ENCODE peak calls at places on chromosomes 16 and 17, in eight cellular contexts. Y, V, Z, E, A, B, O and K are unnamed samples.

GRCh38 chr17:73855933-73856332 is 211.7 kb upstream of the SDK2 start:
- DNase-seq in Y (no peak), V (peak), Z (no peak), E (no peak), A (no peak), B (no peak), O (no peak), K (no peak)

GRCh38 chr17:81170727-81171494 is 4.9 kb upstream of the AATK start:
- DNase-seq in Y (no peak), V (no peak), Z (no peak), E (no peak), A (no peak), B (no peak), O (no peak), K (no peak)

GRCh38 chr16:30778549-30779244 is 8.3 kb downstream of the ZNF629 start:
- DNase-seq in Y (no peak), V (no peak), Z (no peak), E (no peak), A (no peak), B (no peak), O (no peak), K (peak)

GRCh38 chr17:83113381-83113780 is 34.0 kb downstream of the METRNL start:
- DNase-seq in Y (no peak), V (no peak), Z (no peak), E (no peak), A (no peak), B (no peak), O (no peak), K (no peak)

GRCh38 chr16:13909872-13910303 is 10.1 kb upstream of the ERCC4 start:
- DNase-seq in Y (peak), V (peak), Z (no peak), E (no peak), A (no peak), B (no peak), O (no peak), K (no peak)

GRCh38 chr17:50206604-50207293 is 5.3 kb upstream of the COL1A1 start:
- DNase-seq in Y (no peak), V (peak), Z (no peak), E (no peak), A (peak), B (no peak), O (no peak), K (peak)

GRCh38 chr16:66832190-66832589 is 1.4 kb upstream of the NAE1 start:
- DNase-seq in Y (no peak), V (no peak), Z (no peak), E (no peak), A (no peak), B (no peak), O (no peak), K (no peak)

GRCh38 chr17:80270836-80271235 is 10.2 kb downstream of the RNF213 start:
- DNase-seq in Y (no peak), V (no peak), Z (no peak), E (no peak), A (peak), B (no peak), O (no peak), K (peak)

GRCh38 chr16:29992371-29992967 is 2.9 kb downstream of the HIRIP3 start:
- DNase-seq in Y (no peak), V (no peak), Z (no peak), E (no peak), A (no peak), B (no peak), O (no peak), K (no peak)

GRCh38 chr16:53884748-53885147 is 180.8 kb downstream of the FTO start:
- DNase-seq in Y (no peak), V (peak), Z (no peak), E (no peak), A (no peak), B (no peak), O (no peak), K (no peak)

GRCh38 chr17:74454197-74455024 is 12.0 kb upstream of the CD300A start:
- DNase-seq in Y (peak), V (peak), Z (no peak), E (no peak), A (peak), B (no peak), O (peak), K (peak)

GRCh38 chr17:3683054-3683511 is 12.9 kb downstream of the P2RX5 start:
- DNase-seq in Y (no peak), V (no peak), Z (no peak), E (no peak), A (peak), B (peak), O (no peak), K (peak)

GRCh38 chr16:8565498-8565897 is 24.8 kb downstream of the TMEM114 start:
- DNase-seq in Y (no peak), V (no peak), Z (no peak), E (no peak), A (peak), B (no peak), O (no peak), K (peak)

GRCh38 chr17:17494499-17495447 is 1.4 kb downstream of the RASD1 start:
- DNase-seq in Y (no peak), V (peak), Z (no peak), E (no peak), A (peak), B (no peak), O (peak), K (peak)

GRCh38 chr17:77454560-77455095 is 313.9 kb downstream of the SEC14L1 start:
- DNase-seq in Y (no peak), V (no peak), Z (no peak), E (no peak), A (peak), B (no peak), O (no peak), K (no peak)

GRCh38 chr17:64240741-64241347 is 22.2 kb downstream of the TEX2 start:
- DNase-seq in Y (peak), V (peak), Z (peak), E (no peak), A (no peak), B (no peak), O (no peak), K (no peak)

GRCh38 chr17:11278984-11279270 is 37.9 kb downstream of the SHISA6 start:
- DNase-seq in Y (no peak), V (no peak), Z (no peak), E (no peak), A (no peak), B (no peak), O (no peak), K (no peak)
- TF ChIP-seq CTCF in Y (no peak), V (no peak), Z (no peak), E (no peak), A (no peak), B (no peak), O (no peak), K (no peak)

DNA sequence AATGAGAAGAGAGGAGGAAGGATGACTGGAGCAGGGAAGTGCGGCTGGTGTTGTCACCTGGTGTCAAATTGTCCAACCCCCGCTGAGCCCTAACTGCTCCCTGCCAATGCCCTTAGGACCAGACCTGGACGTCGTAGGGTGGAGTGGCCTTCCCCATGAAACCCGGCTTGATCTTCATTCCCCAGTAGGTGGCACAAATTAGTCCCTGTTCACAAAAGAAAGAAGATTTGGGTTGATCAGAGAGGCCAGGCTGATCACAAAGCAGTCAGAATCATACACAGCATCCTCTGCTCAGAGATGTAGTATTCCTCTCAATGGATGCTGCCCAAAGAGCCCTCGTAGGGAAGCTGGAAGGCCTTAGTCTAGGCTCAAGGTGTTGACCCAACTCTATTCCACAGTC is 60.2 kb downstream of the ACSM1 start:
- DNase-seq in Y (no peak), V (no peak), Z (no peak), E (no peak), A (no peak), B (no peak), O (no peak), K (no peak)
- TF ChIP-seq CTCF in Y (no peak), V (no peak), Z (no peak), E (no peak), A (no peak), B (no peak), O (no peak), K (no peak)

DNA sequence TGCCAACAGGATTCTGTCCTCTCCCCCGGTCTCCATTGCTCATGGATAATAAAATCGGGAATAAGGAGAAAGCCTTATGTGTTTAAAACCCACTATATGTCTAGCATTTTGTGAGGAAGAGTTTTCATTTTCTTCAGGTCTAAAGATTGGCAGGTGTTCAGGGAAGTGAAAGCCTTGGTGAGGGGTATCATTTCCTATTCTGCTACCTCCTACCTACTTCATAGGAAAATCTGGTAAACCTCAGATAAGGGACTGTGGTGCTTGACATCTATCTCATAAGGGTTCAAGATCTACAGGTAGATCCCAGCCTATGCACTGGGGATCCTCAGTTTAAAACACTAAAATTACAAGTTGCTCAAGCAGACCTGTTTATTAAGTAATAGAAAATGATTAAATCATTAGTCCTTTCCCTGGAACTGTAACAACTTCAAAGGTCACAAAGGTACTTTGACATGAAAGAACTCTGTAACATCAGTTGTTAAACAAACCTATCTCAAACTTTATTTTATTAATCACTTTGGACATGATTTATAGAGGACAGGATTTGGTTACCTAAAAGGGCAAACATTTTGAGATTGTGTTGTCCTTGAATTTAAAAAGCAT is 6.5 kb downstream of the MOSMO start:
- DNase-seq in Y (no peak), V (no peak), Z (no peak), E (no peak), A (no peak), B (no peak), O (no peak), K (no peak)
- TF ChIP-seq CTCF in Y (no peak), V (no peak), Z (no peak), E (no peak), A (no peak), B (no peak), O (no peak), K (no peak)

DNA sequence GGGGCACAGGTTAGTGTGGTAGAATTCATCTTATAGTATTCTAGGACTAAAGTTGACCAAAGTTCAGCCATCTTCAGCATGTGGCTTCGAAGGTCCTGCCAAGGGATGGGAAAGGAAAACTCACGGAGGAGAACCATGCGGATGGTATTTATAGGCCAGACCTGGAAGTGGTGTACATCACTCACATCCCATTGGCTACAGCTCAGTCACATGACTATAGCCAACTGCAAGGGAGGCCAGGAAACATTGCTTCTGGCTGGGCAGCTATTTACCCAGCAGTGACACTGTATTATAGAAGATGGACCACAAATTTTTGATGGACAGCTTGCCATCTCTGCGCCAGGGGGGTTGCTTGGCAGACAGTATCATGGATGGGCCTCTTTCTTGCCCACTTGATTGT is 35.7 kb upstream of the COQ7 start:
- DNase-seq in Y (no peak), V (no peak), Z (no peak), E (no peak), A (no peak), B (no peak), O (no peak), K (no peak)
- TF ChIP-seq CTCF in Y (no peak), V (no peak), Z (no peak), E (no peak), A (no peak), B (no peak), O (no peak), K (no peak)

GRCh38 chr16:64481497-64481896 is 640.4 kb downstream of the CDH11 start:
- DNase-seq in Y (no peak), V (no peak), Z (no peak), E (no peak), A (no peak), B (no peak), O (no peak), K (no peak)

GRCh38 chr16:64478258-64478906 is 643.5 kb downstream of the CDH11 start:
- DNase-seq in Y (no peak), V (peak), Z (peak), E (no peak), A (no peak), B (no peak), O (no peak), K (no peak)

GRCh38 chr16:64469906-64470702 is 651.8 kb downstream of the CDH11 start:
- DNase-seq in Y (no peak), V (no peak), Z (no peak), E (no peak), A (no peak), B (no peak), O (no peak), K (no peak)

GRCh38 chr16:64470916-64471315 is 650.9 kb downstream of the CDH11 start:
- DNase-seq in Y (no peak), V (no peak), Z (no peak), E (no peak), A (no peak), B (no peak), O (no peak), K (no peak)

GRCh38 chr16:64475627-64476351 is 646.1 kb downstream of the CDH11 start:
- DNase-seq in Y (no peak), V (peak), Z (no peak), E (no peak), A (no peak), B (no peak), O (no peak), K (no peak)
- TF ChIP-seq CTCF in Y (no peak), V (no peak), Z (no peak), E (no peak), A (no peak), B (no peak), O (no peak), K (no peak)

GRCh38 chr17:22507823-22508222 is 815.5 kb downstream of the KCNJ18 start:
- DNase-seq in Y (no peak), V (no peak), Z (no peak), E (no peak), A (peak), B (no peak), O (no peak), K (no peak)
- TF ChIP-seq CTCF in Y (no peak), V (no peak), Z (no peak), E (no peak), A (no peak), B (no peak), O (no peak), K (no peak)

DNA sequence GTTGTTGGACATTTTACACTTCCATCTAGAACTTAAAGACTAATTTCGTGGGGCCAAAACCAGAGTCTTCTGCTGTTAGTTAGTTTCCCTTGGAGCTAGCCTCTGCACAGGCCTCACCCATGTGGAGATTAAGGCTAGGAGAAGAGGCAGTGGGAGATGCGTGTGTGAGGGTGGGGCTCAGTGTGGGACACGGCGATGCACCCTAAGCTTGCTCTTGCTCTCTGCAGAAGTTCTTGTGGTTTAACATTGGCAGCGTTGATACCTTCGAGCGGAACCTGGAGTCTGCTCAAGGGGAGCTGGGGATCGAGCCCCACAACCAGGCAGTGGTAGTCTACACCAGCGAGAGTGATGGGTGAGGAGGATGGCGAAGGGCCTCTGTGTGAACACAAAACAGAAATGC is 34.0 kb downstream of the DBNDD1 start:
- DNase-seq in Y (no peak), V (no peak), Z (no peak), E (no peak), A (no peak), B (no peak), O (no peak), K (no peak)
- TF ChIP-seq CTCF in Y (no peak), V (no peak), Z (no peak), E (no peak), A (no peak), B (no peak), O (no peak), K (no peak)

GRCh38 chr17:68019675-68020450 is 15.7 kb upstream of the KPNA2 start:
- DNase-seq in Y (peak), V (peak), Z (peak), E (peak), A (peak), B (peak), O (peak), K (peak)
- TF ChIP-seq CTCF in Y (peak), V (peak), Z (peak), E (peak), A (peak), B (peak), O (peak), K (peak)

GRCh38 chr17:29042026-29042678 is 789 bp upstream of the PIPOX start:
- DNase-seq in Y (no peak), V (no peak), Z (no peak), E (no peak), A (no peak), B (no peak), O (no peak), K (no peak)
- TF ChIP-seq CTCF in Y (no peak), V (no peak), Z (no peak), E (no peak), A (no peak), B (no peak), O (no peak), K (no peak)

GRCh38 chr16:48029768-48030167 is 126.0 kb downstream of the ABCC12 start:
- DNase-seq in Y (no peak), V (no peak), Z (no peak), E (no peak), A (no peak), B (no peak), O (no peak), K (no peak)
- TF ChIP-seq CTCF in Y (peak), V (peak), Z (peak), E (no peak), A (no peak), B (no peak), O (no peak), K (no peak)